ENCODE peak calls at places on chromosome 2, in five cellular contexts. One of them, this sample, is unnamed.

GRCh38 chr2:54084600-54084999 is 30.8 kb upstream of the ACYP2 start:
- DNase-seq in mammary epithelial cell: peak
- DNase-seq in cardiac fibroblast: peak
- DNase-seq in nephron progenitor cell: no peak
- DNase-seq in DMS 273 treated with DMSO at 0.1 percent for 48 hours: no peak
- DNase-seq in this sample: peak

GRCh38 chr2:7771781-7772180 is 854.6 kb downstream of the RNF144A start:
- DNase-seq in mammary epithelial cell: no peak
- DNase-seq in cardiac fibroblast: no peak
- DNase-seq in nephron progenitor cell: no peak
- DNase-seq in DMS 273 treated with DMSO at 0.1 percent for 48 hours: no peak
- DNase-seq in this sample: no peak

GRCh38 chr2:202377308-202377736 is 1.2 kb downstream of the BMPR2 start:
- DNase-seq in mammary epithelial cell: peak
- DNase-seq in cardiac fibroblast: peak
- DNase-seq in nephron progenitor cell: peak
- DNase-seq in DMS 273 treated with DMSO at 0.1 percent for 48 hours: no peak
- DNase-seq in this sample: peak

GRCh38 chr2:58638256-58638795 is 397.2 kb upstream of the FANCL start:
- DNase-seq in mammary epithelial cell: peak
- DNase-seq in cardiac fibroblast: no peak
- DNase-seq in nephron progenitor cell: no peak
- DNase-seq in DMS 273 treated with DMSO at 0.1 percent for 48 hours: no peak
- DNase-seq in this sample: peak

GRCh38 chr2:151459368-151459767 is 49.7 kb downstream of the RIF1 start:
- DNase-seq in mammary epithelial cell: no peak
- DNase-seq in cardiac fibroblast: peak
- DNase-seq in nephron progenitor cell: no peak
- DNase-seq in DMS 273 treated with DMSO at 0.1 percent for 48 hours: no peak
- DNase-seq in this sample: peak

GRCh38 chr2:170905864-170906263 is 23.2 kb upstream of the GORASP2 start:
- DNase-seq in mammary epithelial cell: no peak
- DNase-seq in cardiac fibroblast: no peak
- DNase-seq in nephron progenitor cell: no peak
- DNase-seq in DMS 273 treated with DMSO at 0.1 percent for 48 hours: no peak
- DNase-seq in this sample: no peak

GRCh38 chr2:127864877-127865276 is 6.9 kb upstream of the POLR2D start:
- DNase-seq in mammary epithelial cell: no peak
- DNase-seq in cardiac fibroblast: peak
- DNase-seq in nephron progenitor cell: peak
- DNase-seq in DMS 273 treated with DMSO at 0.1 percent for 48 hours: no peak
- DNase-seq in this sample: peak

GRCh38 chr2:39033980-39034379 is 86.9 kb downstream of the SOS1 start:
- DNase-seq in mammary epithelial cell: peak
- DNase-seq in cardiac fibroblast: peak
- DNase-seq in nephron progenitor cell: no peak
- DNase-seq in DMS 273 treated with DMSO at 0.1 percent for 48 hours: no peak
- DNase-seq in this sample: peak

GRCh38 chr2:237774811-237775553 is 23.6 kb upstream of the RBM44 start:
- DNase-seq in mammary epithelial cell: peak
- DNase-seq in cardiac fibroblast: peak
- DNase-seq in nephron progenitor cell: peak
- DNase-seq in DMS 273 treated with DMSO at 0.1 percent for 48 hours: peak
- DNase-seq in this sample: peak

GRCh38 chr2:238169021-238169707 is 10.4 kb downstream of the ERFE start:
- DNase-seq in mammary epithelial cell: peak
- DNase-seq in cardiac fibroblast: peak
- DNase-seq in nephron progenitor cell: no peak
- DNase-seq in DMS 273 treated with DMSO at 0.1 percent for 48 hours: no peak
- DNase-seq in this sample: peak

GRCh38 chr2:42622943-42623676 is 54.7 kb downstream of the MTA3 start:
- DNase-seq in mammary epithelial cell: no peak
- DNase-seq in cardiac fibroblast: no peak
- DNase-seq in nephron progenitor cell: no peak
- DNase-seq in DMS 273 treated with DMSO at 0.1 percent for 48 hours: no peak
- DNase-seq in this sample: peak

GRCh38 chr2:203809084-203809521 is 58.5 kb upstream of the CTLA4 start:
- DNase-seq in mammary epithelial cell: peak
- DNase-seq in cardiac fibroblast: peak
- DNase-seq in nephron progenitor cell: no peak
- DNase-seq in DMS 273 treated with DMSO at 0.1 percent for 48 hours: no peak
- DNase-seq in this sample: peak

GRCh38 chr2:12661472-12661871 is 55.3 kb upstream of the TRIB2 start:
- DNase-seq in mammary epithelial cell: peak
- DNase-seq in cardiac fibroblast: no peak
- DNase-seq in nephron progenitor cell: no peak
- DNase-seq in DMS 273 treated with DMSO at 0.1 percent for 48 hours: no peak
- DNase-seq in this sample: no peak

GRCh38 chr2:173448938-173449471 is 94.3 kb downstream of the CDCA7 start:
- DNase-seq in mammary epithelial cell: peak
- DNase-seq in cardiac fibroblast: peak
- DNase-seq in nephron progenitor cell: peak
- DNase-seq in DMS 273 treated with DMSO at 0.1 percent for 48 hours: peak
- DNase-seq in this sample: peak

GRCh38 chr2:19900536-19901200 is 1.1 kb downstream of the TTC32 start:
- DNase-seq in mammary epithelial cell: peak
- DNase-seq in cardiac fibroblast: peak
- DNase-seq in nephron progenitor cell: no peak
- DNase-seq in DMS 273 treated with DMSO at 0.1 percent for 48 hours: no peak
- DNase-seq in this sample: peak

GRCh38 chr2:226478121-226478809 is 321.4 kb downstream of the IRS1 start:
- DNase-seq in mammary epithelial cell: peak
- DNase-seq in cardiac fibroblast: peak
- DNase-seq in nephron progenitor cell: no peak
- DNase-seq in DMS 273 treated with DMSO at 0.1 percent for 48 hours: no peak
- DNase-seq in this sample: peak

GRCh38 chr2:217657252-217657651 is 345.5 kb downstream of the TNS1 start:
- DNase-seq in mammary epithelial cell: no peak
- DNase-seq in cardiac fibroblast: no peak
- DNase-seq in nephron progenitor cell: peak
- DNase-seq in DMS 273 treated with DMSO at 0.1 percent for 48 hours: no peak
- DNase-seq in this sample: no peak

GRCh38 chr2:172253190-172254052 is 150.7 kb upstream of the DLX2 start:
- DNase-seq in mammary epithelial cell: peak
- DNase-seq in cardiac fibroblast: peak
- DNase-seq in nephron progenitor cell: no peak
- DNase-seq in DMS 273 treated with DMSO at 0.1 percent for 48 hours: no peak
- DNase-seq in this sample: peak

GRCh38 chr2:114550895-114551793 is 108.7 kb downstream of the DPP10 start:
- DNase-seq in mammary epithelial cell: peak
- DNase-seq in cardiac fibroblast: peak
- DNase-seq in nephron progenitor cell: peak
- DNase-seq in DMS 273 treated with DMSO at 0.1 percent for 48 hours: peak
- DNase-seq in this sample: peak

GRCh38 chr2:23423062-23423872 is 38.3 kb downstream of the KLHL29 start:
- DNase-seq in mammary epithelial cell: no peak
- DNase-seq in cardiac fibroblast: no peak
- DNase-seq in nephron progenitor cell: no peak
- DNase-seq in DMS 273 treated with DMSO at 0.1 percent for 48 hours: no peak
- DNase-seq in this sample: no peak

GRCh38 chr2:9291866-9292265 is 85.3 kb downstream of the ASAP2 start:
- DNase-seq in mammary epithelial cell: no peak
- DNase-seq in cardiac fibroblast: no peak
- DNase-seq in nephron progenitor cell: no peak
- DNase-seq in DMS 273 treated with DMSO at 0.1 percent for 48 hours: no peak
- DNase-seq in this sample: no peak

GRCh38 chr2:120949957-120950590 is 214.4 kb downstream of the GLI2 start:
- DNase-seq in mammary epithelial cell: peak
- DNase-seq in cardiac fibroblast: no peak
- DNase-seq in nephron progenitor cell: no peak
- DNase-seq in DMS 273 treated with DMSO at 0.1 percent for 48 hours: no peak
- DNase-seq in this sample: no peak

GRCh38 chr2:238582159-238582558 is 155.4 kb downstream of the ASB1 start:
- DNase-seq in mammary epithelial cell: no peak
- DNase-seq in cardiac fibroblast: peak
- DNase-seq in nephron progenitor cell: no peak
- DNase-seq in DMS 273 treated with DMSO at 0.1 percent for 48 hours: no peak
- DNase-seq in this sample: peak

GRCh38 chr2:21317131-21317530 is 193.4 kb downstream of the TDRD15 start:
- DNase-seq in mammary epithelial cell: peak
- DNase-seq in cardiac fibroblast: peak
- DNase-seq in nephron progenitor cell: peak
- DNase-seq in DMS 273 treated with DMSO at 0.1 percent for 48 hours: no peak
- DNase-seq in this sample: peak

GRCh38 chr2:220510668-220511067 is 883.2 kb downstream of the SLC4A3 start:
- DNase-seq in mammary epithelial cell: no peak
- DNase-seq in cardiac fibroblast: peak
- DNase-seq in nephron progenitor cell: no peak
- DNase-seq in DMS 273 treated with DMSO at 0.1 percent for 48 hours: no peak
- DNase-seq in this sample: peak

GRCh38 chr2:11065833-11066232 is 89.4 kb upstream of the SLC66A3 start:
- DNase-seq in mammary epithelial cell: no peak
- DNase-seq in cardiac fibroblast: no peak
- DNase-seq in nephron progenitor cell: no peak
- DNase-seq in DMS 273 treated with DMSO at 0.1 percent for 48 hours: no peak
- DNase-seq in this sample: no peak

This sample was measured in choroid plexus epithelial cell.